ENCODE peak calls at places on chromosomes 3 and 15, in ten cellular contexts. S, D, N, H, L, F, C, B, V and P are unnamed samples. For H3K4me1, the result is how much of the 10 kb centered on the place peaks cover.

GRCh38 chr15:59339252-59339672 is 33.4 kb downstream of the MYO1E start:
- DNase-seq in S (no peak), D (no peak), N (no peak), H (no peak), L (no peak), F (peak), C (no peak), B (no peak), V (no peak), P (no peak)

GRCh38 chr3:178602864-178603263 is 66.6 kb downstream of the KCNMB2 start:
- DNase-seq in S (no peak), D (no peak), N (no peak), H (no peak), L (no peak), F (no peak), C (no peak), B (no peak), V (no peak), P (no peak)

GRCh38 chr3:107068980-107069379 is 308.3 kb upstream of the CCDC54 start:
- DNase-seq in S (no peak), D (no peak), N (no peak), H (peak), L (no peak), F (peak), C (peak), B (no peak), V (no peak), P (no peak)

GRCh38 chr3:118960876-118961275 is 73.8 kb downstream of the IGSF11 start:
- DNase-seq in S (no peak), D (no peak), N (no peak), H (no peak), L (peak), F (no peak), C (no peak), B (peak), V (no peak), P (no peak)

GRCh38 chr3:171646357-171647133 is 163.7 kb downstream of the PLD1 start:
- DNase-seq in S (peak), D (no peak), N (no peak), H (no peak), L (peak), F (peak), C (no peak), B (peak), V (no peak), P (no peak)

GRCh38 chr15:25862087-25862468 is 1.0 kb downstream of the ATP10A start:
- DNase-seq in S (no peak), D (no peak), N (peak), H (no peak), L (no peak), F (no peak), C (no peak), B (no peak), V (no peak), P (no peak)

GRCh38 chr3:14178247-14179113 is at the start of the genes LSM3 and XPC:
- DNase-seq in S (peak), D (peak), N (peak), H (peak), L (peak), F (peak), C (peak), B (peak), V (peak), P (peak)

GRCh38 chr3:12993623-12994356 is 79.4 kb downstream of the IQSEC1 start:
- DNase-seq in S (peak), D (peak), N (no peak), H (no peak), L (peak), F (no peak), C (no peak), B (peak), V (peak), P (peak)

GRCh38 chr3:194869482-194870169 is 183.9 kb downstream of the FAM43A start:
- DNase-seq in S (no peak), D (no peak), N (no peak), H (no peak), L (no peak), F (peak), C (no peak), B (no peak), V (no peak), P (no peak)

GRCh38 chr15:25688166-25688565 is 175.0 kb downstream of the ATP10A start:
- DNase-seq in S (no peak), D (no peak), N (no peak), H (no peak), L (no peak), F (no peak), C (no peak), B (no peak), V (no peak), P (no peak)

GRCh38 chr3:14959358-14959943 is 12.1 kb downstream of the NR2C2 start:
- DNase-seq in S (no peak), D (no peak), N (no peak), H (no peak), L (no peak), F (no peak), C (no peak), B (no peak), V (no peak), P (no peak)

GRCh38 chr15:41790756-41791546 is 16.7 kb downstream of the MAPKBP1 start:
- DNase-seq in S (no peak), D (no peak), N (no peak), H (no peak), L (no peak), F (peak), C (no peak), B (peak), V (no peak), P (no peak)

GRCh38 chr3:11206316-11206715 is 52.0 kb downstream of the HRH1 start:
- DNase-seq in S (no peak), D (no peak), N (no peak), H (no peak), L (no peak), F (no peak), C (no peak), B (no peak), V (no peak), P (no peak)

DNA sequence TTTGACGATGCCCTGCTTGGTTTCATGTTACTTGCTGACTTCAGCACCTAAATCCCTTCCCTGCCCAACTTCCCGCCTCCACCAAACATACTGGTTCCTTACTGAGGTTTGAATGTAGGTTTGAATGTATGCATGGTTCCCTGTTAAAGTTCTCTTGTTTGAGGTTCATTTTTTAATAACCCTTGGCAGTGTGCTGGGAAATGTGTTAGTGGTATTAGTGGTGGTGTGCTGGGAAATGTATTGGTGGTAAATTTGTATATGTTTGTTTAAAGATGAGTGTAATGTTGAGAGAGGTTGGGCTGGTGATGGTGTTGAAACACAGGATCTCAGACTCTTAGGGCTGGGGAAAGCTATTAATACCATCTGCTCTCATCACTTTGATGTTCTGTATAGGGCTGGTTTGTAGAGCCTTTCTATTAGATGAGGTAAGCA is 392.7 kb downstream of the PTPRG start:
- DNase-seq in S (no peak), D (no peak), N (no peak), H (no peak), L (no peak), F (no peak), C (no peak), B (no peak), V (no peak), P (no peak)
- H3K4me1 ChIP-seq in S (under half), D (half or more), N (under half), H (under half), L (half or more), F (under half), C (under half), B (under half), V (under half), P (under half)

DNA sequence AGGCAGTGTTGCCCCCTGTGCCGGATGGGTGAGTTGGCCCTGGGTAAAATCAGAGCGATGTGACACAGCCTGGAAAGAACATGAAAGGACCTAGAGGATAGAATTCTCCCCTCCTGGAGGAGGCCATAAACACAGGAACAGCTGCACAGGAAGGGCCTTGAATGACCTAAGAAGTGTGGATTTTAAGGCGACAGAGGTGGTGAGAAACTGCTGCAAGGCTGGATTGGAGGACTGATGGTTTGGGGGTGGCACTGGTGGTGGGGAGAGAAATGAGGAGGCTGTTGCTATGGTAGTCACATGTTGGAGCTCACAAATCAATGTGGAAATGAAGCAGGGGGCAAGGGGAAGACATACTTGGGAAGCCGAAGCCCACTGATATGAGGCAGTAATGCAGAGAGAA is 13.8 kb downstream of the XIRP1 start:
- DNase-seq in S (no peak), D (no peak), N (no peak), H (no peak), L (no peak), F (no peak), C (no peak), B (no peak), V (peak), P (no peak)
- H3K4me3 ChIP-seq in S (no peak), D (peak), N (no peak), H (no peak), L (peak), F (no peak), C (no peak), B (peak), V (no peak), P (no peak)

DNA sequence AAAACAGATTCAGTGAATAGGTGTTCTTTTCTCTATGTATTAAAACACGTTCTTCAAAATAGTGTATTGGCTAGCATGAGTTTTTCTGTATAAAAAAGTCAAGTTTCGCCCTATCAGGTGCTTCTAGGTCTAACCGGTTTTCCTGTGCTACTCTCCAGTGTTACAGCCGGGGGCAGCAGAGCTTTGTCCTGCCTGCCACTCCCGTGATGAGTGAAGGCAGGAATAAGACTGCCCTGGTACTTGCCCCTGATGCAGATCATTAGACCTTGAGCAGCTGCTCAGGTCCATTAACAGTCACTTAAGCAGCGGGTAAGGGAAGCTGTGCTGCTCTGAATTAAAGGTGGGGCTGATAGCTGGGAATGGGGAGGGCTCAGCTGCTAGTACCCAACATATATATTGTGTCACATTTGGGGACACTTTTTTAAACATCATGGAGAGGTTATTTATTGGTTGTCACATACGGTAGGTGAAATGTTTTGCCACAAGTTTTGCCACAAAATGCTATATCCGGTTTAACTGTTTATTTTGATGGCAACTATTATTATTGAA is 1.3 kb upstream of the UNC13C start:
- DNase-seq in S (no peak), D (peak), N (no peak), H (no peak), L (peak), F (no peak), C (no peak), B (peak), V (peak), P (no peak)
- TF ChIP-seq CTCF in S (no peak), D (no peak), N (no peak), H (no peak), L (peak), F (peak), C (peak), B (peak), V (no peak), P (no peak)

DNA sequence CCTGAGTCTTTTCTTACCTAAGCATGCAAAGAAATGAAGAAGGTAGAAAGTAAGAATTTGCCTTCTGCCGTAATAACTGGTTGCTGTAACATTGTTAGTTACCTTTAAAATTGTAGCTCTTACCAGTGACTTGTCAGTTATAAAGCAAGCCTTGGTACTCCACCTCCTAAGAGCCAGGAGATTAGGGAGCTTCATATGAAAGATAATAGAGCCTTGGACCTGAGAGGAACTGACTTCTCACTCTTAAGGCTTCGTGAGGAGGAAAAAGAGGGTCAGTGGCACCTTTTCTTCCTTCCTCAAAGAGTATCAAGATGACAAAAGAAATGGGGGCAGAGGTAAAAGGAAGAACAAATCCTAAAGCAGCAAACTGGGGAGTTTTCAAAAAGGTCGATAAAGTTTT is 847.2 kb upstream of the ALCAM start:
- DNase-seq in S (no peak), D (no peak), N (no peak), H (no peak), L (no peak), F (no peak), C (no peak), B (no peak), V (no peak), P (no peak)
- H3K4me1 ChIP-seq in S (under half), D (under half), N (under half), H (under half), L (under half), F (under half), C (under half), B (under half), V (under half), P (under half)

GRCh38 chr3:186588619-186589018 is 18.1 kb downstream of the DNAJB11 start:
- DNase-seq in S (peak), D (no peak), N (no peak), H (no peak), L (no peak), F (peak), C (no peak), B (no peak), V (no peak), P (no peak)
- H3K4me3 ChIP-seq in S (no peak), D (no peak), N (no peak), H (no peak), L (no peak), F (no peak), C (no peak), B (no peak), V (no peak), P (no peak)

GRCh38 chr3:108305484-108306172 is 9.3 kb downstream of the HHLA2 start:
- DNase-seq in S (no peak), D (no peak), N (no peak), H (no peak), L (no peak), F (peak), C (peak), B (no peak), V (peak), P (no peak)
- TF ChIP-seq CTCF in S (no peak), D (no peak), N (no peak), H (no peak), L (no peak), F (no peak), C (no peak), B (no peak), V (no peak), P (no peak)